ENCODE peak calls at places on chromosomes 4 and X, in eight cellular contexts. C is sigmoid colon, U is testis, V is OCI-LY7, E is cardiac muscle cell, X is left ventricle myocardium inferior, W is heart left ventricle, Z is left lung. R is an unnamed sample. For H3K36me3, the result is how much of the 10 kb centered on the place peaks cover.

GRCh38 chrX:119240356-119240755 is 4.3 kb downstream of the PGRMC1 start:
- DNase-seq in C (no peak), E (no peak), X (no peak), W (no peak), V (no peak), Z (no peak), U (no peak), R (no peak)

GRCh38 chrX:98067611-98068010 is 1183.9 kb downstream of the RPA4 start:
- DNase-seq in V (no peak), X (no peak), Z (no peak), E (no peak), W (no peak), C (no peak), U (no peak), R (no peak)

GRCh38 chr4:71189471-71189870 is 149.3 kb upstream of the SLC4A4 start:
- DNase-seq in W (no peak), X (no peak), V (no peak), E (no peak), Z (no peak), C (no peak), U (no peak), R (no peak)

GRCh38 chr4:70505152-70505748 is 13.1 kb upstream of the AMTN start:
- DNase-seq in U (peak), V (peak), W (no peak), Z (peak), C (no peak), X (no peak), E (peak), R (no peak)

GRCh38 chrX:66698273-66699204 is 59.7 kb upstream of the EDA2R start:
- DNase-seq in E (no peak), Z (no peak), W (no peak), V (no peak), C (no peak), X (no peak), U (no peak), R (no peak)

GRCh38 chrX:12936947-12937346 is 30.5 kb downstream of the TLR8 start:
- DNase-seq in E (no peak), W (no peak), X (no peak), C (no peak), V (no peak), Z (no peak), U (no peak), R (no peak)

GRCh38 chrX:68504237-68504636 is 5.4 kb downstream of the YIPF6 start:
- DNase-seq in V (no peak), X (no peak), C (no peak), W (no peak), Z (no peak), U (no peak), E (no peak), R (no peak)

GRCh38 chrX:40383360-40383759 is 197.4 kb upstream of the ATP6AP2 start:
- DNase-seq in U (no peak), Z (no peak), C (no peak), X (no peak), V (no peak), E (no peak), W (no peak), R (no peak)

GRCh38 chr4:88006956-88007303 is 505 bp upstream of the PKD2 start:
- DNase-seq in Z (peak), X (no peak), E (no peak), W (no peak), C (peak), U (no peak), V (no peak), R (no peak)

GRCh38 chrX:131752493-131753198 is 208.8 kb downstream of the OR13H1 start:
- DNase-seq in X (no peak), C (peak), U (no peak), W (no peak), E (no peak), V (no peak), Z (no peak), R (peak)

GRCh38 chrX:1450381-1451161 is 2.1 kb downstream of the ASMTL start:
- DNase-seq in V (no peak), E (no peak), U (peak), W (peak), X (no peak), C (peak), Z (no peak), R (no peak)

GRCh38 chrX:88881536-88881935 is 134.5 kb downstream of the CPXCR1 start:
- DNase-seq in Z (no peak), V (no peak), X (no peak), W (no peak), C (no peak), E (no peak), U (no peak), R (no peak)

DNA sequence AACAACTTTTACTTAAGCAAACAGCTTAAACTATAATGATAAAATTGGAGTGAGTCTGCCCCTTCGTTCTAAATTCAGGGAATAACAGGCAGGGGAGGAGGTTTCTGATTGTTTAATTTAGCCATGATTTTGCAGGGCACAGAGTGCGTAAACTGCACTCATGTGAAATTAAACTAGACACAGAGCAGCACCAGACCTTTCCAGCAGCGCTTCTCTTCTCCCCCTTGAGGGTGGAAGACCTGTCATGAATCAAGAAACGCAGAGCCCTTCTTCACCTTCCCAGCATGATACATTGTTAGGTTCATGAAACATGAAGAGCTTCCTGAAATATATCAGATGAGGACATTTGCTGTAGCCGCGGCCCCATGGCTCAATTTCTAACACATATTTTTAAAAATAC is 63.1 kb downstream of the FAM114A1 start:
- DNase-seq in V (no peak), W (no peak), C (peak), U (no peak), E (no peak), X (no peak), Z (no peak), R (no peak)
- H3K36me3 ChIP-seq in V (under half), W (half or more), C (under half), U (under half), E (under half), X (half or more), Z (under half), R (half or more)

GRCh38 chrX:123169247-123169901 is 14.7 kb upstream of the GRIA3 start:
- DNase-seq in X (no peak), E (no peak), V (no peak), W (no peak), C (no peak), Z (no peak), U (no peak), R (no peak)

GRCh38 chrX:123172874-123173273 is 11.2 kb upstream of the GRIA3 start:
- DNase-seq in Z (no peak), W (no peak), X (no peak), C (no peak), V (no peak), U (no peak), E (no peak), R (no peak)

GRCh38 chrX:123175366-123176122 is 8.5 kb upstream of the GRIA3 start:
- DNase-seq in W (no peak), Z (no peak), U (no peak), X (no peak), V (no peak), E (no peak), C (no peak), R (no peak)

GRCh38 chrX:123171781-123172180 is 12.3 kb upstream of the GRIA3 start:
- DNase-seq in Z (no peak), E (no peak), U (no peak), W (no peak), V (no peak), C (no peak), X (no peak), R (no peak)

DNA sequence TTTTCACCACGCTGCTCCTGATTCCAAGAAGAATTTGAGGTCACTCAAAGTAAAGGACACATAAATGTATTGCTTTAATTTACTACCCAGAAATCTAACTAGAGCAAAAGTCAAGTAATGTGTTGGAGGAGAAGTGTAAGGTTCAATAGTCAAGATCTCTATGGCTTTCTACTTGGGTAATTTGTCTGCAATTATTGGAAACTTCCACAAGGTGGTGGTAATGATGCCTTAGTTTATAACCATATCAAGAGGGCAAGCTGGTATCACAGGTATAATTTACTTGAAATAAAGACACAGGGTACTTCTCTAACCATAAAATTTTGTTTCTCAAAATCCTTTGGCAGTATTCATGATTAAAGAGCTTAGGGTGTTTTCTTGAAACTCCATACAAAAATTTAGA is 10.2 kb upstream of the GRIA3 start:
- DNase-seq in E (no peak), C (no peak), U (no peak), Z (no peak), V (peak), X (no peak), W (no peak), R (no peak)
- TF ChIP-seq CTCF in E (no peak), C (no peak), U (no peak), Z (no peak), V (peak), X (no peak), W (no peak), R (no peak)

GRCh38 chr4:102608190-102608589 is 107.0 kb downstream of the NFKB1 start:
- DNase-seq in C (no peak), W (no peak), Z (no peak), U (no peak), X (no peak), V (no peak), E (no peak), R (no peak)

GRCh38 chr4:102604222-102604940 is 103.2 kb downstream of the NFKB1 start:
- DNase-seq in V (no peak), W (no peak), Z (no peak), X (no peak), E (no peak), U (no peak), C (no peak), R (no peak)

GRCh38 chr4:102606261-102606660 is 105.1 kb downstream of the NFKB1 start:
- DNase-seq in V (no peak), U (no peak), C (no peak), E (no peak), X (no peak), W (no peak), Z (no peak), R (no peak)

GRCh38 chr4:102610007-102610406 is 108.8 kb downstream of the NFKB1 start:
- DNase-seq in V (peak), W (no peak), C (no peak), E (no peak), U (no peak), Z (no peak), X (no peak), R (no peak)

GRCh38 chr4:102606846-102607440 is 105.8 kb downstream of the NFKB1 start:
- DNase-seq in X (no peak), U (no peak), E (no peak), V (no peak), C (no peak), W (no peak), Z (peak), R (no peak)
- H3K36me3 ChIP-seq in X (half or more), U (under half), E (under half), V (half or more), C (under half), W (half or more), Z (under half), R (half or more)

GRCh38 chrX:128739539-128739938 is 687.3 kb upstream of the ACTRT1 start:
- DNase-seq in W (no peak), Z (no peak), V (no peak), U (no peak), X (no peak), C (no peak), E (no peak), R (no peak)
- TF ChIP-seq CTCF in W (no peak), Z (no peak), V (no peak), U (no peak), X (no peak), C (no peak), E (no peak), R (no peak)